ENCODE peak calls at places on chromosome 7, in seven cellular contexts. H is body of pancreas, W is A549, G is GM23338, Z is AG09309, L is fibroblast of the aortic adventitia, K is left lung. P is an unnamed sample.

GRCh38 chr7:155298288-155298833 is 683 bp downstream of the INSIG1 start:
- DNase-seq in H (no peak), W (no peak), G (peak), Z (no peak), L (no peak), K (peak), P (no peak)

GRCh38 chr7:47866120-47866519 is 82.1 kb downstream of the PKD1L1 start:
- DNase-seq in H (no peak), W (no peak), G (no peak), Z (no peak), L (no peak), K (no peak), P (no peak)

GRCh38 chr7:144255471-144255897 is 9.1 kb downstream of the OR2A7 start:
- DNase-seq in H (no peak), W (no peak), G (peak), Z (no peak), L (no peak), K (no peak), P (no peak)

GRCh38 chr7:44145419-44145968 is 4.4 kb upstream of the MYL7 start:
- DNase-seq in H (no peak), W (no peak), G (peak), Z (no peak), L (no peak), K (no peak), P (no peak)

GRCh38 chr7:102286237-102287081 is at the start of gene SH2B2:
- DNase-seq in H (peak), W (peak), G (peak), Z (no peak), L (peak), K (peak), P (peak)

GRCh38 chr7:75971309-75971960 is 23.0 kb downstream of the TMEM120A start:
- DNase-seq in H (no peak), W (no peak), G (no peak), Z (no peak), L (no peak), K (no peak), P (no peak)

GRCh38 chr7:94050046-94050445 is 45.9 kb upstream of the BET1 start:
- DNase-seq in H (peak), W (no peak), G (no peak), Z (no peak), L (no peak), K (no peak), P (no peak)

GRCh38 chr7:95045236-95045923 is 138.0 kb downstream of the PPP1R9A start:
- DNase-seq in H (peak), W (peak), G (peak), Z (no peak), L (peak), K (no peak), P (peak)

DNA sequence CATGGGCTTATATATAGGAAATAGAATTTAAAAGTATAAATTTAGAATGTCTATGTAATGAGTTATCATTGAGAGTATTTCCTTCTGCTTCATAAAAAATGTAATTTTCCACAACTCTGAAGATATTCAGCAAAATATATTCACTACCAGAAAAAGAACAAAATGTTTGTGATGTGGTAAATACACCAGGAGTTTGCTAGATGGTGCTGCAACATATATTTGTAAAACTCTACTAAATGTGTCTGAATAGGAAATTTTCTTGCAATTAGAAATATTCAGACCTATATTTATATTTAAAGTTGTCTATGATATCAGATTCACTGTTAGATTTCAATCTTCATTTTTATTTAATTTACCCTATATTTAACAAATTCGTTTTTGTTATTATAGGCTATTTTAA is 201.1 kb downstream of the PPP1R3A start:
- DNase-seq in H (no peak), W (no peak), G (no peak), Z (no peak), L (no peak), K (no peak), P (no peak)
- TF ChIP-seq CTCF in H (no peak), W (no peak), G (no peak), Z (no peak), L (no peak), K (no peak), P (no peak)

DNA sequence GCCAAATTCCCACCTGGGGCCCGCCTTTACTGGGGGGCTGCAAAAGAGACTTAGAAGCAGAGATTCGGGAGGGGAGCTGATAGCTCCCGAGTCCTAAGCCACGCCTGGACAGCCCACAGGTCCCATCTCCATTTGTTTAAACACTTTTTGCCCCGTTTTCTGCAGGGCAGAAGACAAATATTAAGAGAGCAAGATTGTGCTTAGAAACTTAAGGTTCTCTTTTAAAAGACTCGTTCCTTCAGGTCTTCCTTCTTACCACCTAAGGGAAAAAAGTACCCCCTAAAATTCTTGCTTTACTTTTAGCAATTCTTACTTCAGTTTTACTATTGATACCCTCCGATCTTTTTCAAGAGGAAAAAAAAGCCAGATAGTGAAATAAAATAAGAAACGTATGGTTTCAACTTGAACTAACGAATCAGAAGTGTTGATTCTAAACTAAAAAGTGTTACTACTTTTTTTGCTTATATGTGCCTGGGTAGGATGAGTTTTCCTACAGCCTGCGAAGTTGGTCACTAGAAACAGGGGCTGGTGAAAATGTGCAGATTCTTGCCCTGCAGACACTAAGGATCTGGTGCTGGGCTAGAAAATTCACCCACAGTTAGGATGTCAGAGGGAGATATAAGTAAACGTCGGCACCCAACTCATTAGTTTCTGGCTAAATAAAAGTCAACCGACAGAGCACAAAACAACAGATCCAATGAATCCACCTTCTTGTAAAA is 298.8 kb upstream of the NFE2L3 start:
- DNase-seq in H (no peak), W (no peak), G (no peak), Z (no peak), L (no peak), K (no peak), P (no peak)
- H3K4me3 ChIP-seq in H (no peak), W (no peak), G (peak), Z (no peak), L (no peak), K (no peak), P (no peak)

DNA sequence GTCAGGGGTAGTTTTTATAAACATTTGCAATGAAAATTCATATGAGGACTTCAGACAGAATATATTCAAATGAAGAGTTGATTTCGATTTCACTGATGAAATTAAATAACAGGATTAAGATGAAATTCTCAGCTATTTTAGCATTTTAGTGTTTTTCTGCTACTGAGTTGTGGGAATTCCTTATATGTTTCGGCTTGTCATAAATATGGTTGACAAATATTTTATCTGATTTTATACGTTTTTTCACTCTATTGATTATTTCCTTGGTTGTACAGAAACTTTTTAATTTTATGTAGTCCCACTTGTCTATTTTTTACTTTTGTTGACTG is 14.6 kb upstream of the NME8 start:
- DNase-seq in H (no peak), W (no peak), G (no peak), Z (no peak), L (no peak), K (no peak), P (no peak)
- TF ChIP-seq CTCF in H (no peak), W (no peak), G (no peak), Z (no peak), L (no peak), K (no peak), P (no peak)

GRCh38 chr7:21430575-21430954 is 2.7 kb downstream of the SP4 start:
- DNase-seq in H (peak), W (no peak), G (no peak), Z (no peak), L (no peak), K (no peak), P (no peak)

GRCh38 chr7:21427861-21428641 is at the start of gene SP4:
- DNase-seq in H (peak), W (peak), G (peak), Z (peak), L (peak), K (peak), P (peak)

GRCh38 chr7:21429786-21430574 is 2.1 kb downstream of the SP4 start:
- DNase-seq in H (peak), W (no peak), G (peak), Z (no peak), L (no peak), K (no peak), P (no peak)

GRCh38 chr7:21428642-21428941 is 709 bp downstream of the SP4 start:
- DNase-seq in H (no peak), W (no peak), G (no peak), Z (no peak), L (no peak), K (no peak), P (no peak)

DNA sequence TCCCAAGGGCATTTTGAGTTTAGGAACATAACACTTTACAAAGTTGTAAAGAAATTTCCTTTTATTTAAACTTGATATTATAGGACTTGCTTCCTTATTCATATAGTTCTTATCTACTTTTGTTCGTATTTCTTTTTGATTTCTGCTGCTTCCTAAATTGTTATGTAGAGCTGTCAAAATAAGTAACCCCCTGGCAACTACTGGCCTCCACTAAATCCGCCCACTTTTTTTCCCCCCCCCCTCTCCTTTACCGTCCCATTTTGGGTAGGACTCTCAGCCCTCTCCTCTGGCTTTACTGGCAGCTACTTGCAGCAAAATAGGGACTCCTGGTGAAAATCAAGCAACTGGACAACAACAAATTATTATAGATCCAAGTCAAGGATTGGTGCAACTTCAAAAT is 1.1 kb downstream of the SP4 start:
- DNase-seq in H (no peak), W (no peak), G (no peak), Z (no peak), L (peak), K (no peak), P (no peak)
- H3K4me3 ChIP-seq in H (no peak), W (peak), G (peak), Z (no peak), L (peak), K (no peak), P (no peak)

GRCh38 chr7:114309729-114310128 is 104.9 kb upstream of the FOXP2 start:
- DNase-seq in H (no peak), W (no peak), G (no peak), Z (no peak), L (no peak), K (no peak), P (no peak)

GRCh38 chr7:114312649-114313048 is 102.0 kb upstream of the FOXP2 start:
- DNase-seq in H (peak), W (no peak), G (no peak), Z (no peak), L (no peak), K (no peak), P (no peak)

DNA sequence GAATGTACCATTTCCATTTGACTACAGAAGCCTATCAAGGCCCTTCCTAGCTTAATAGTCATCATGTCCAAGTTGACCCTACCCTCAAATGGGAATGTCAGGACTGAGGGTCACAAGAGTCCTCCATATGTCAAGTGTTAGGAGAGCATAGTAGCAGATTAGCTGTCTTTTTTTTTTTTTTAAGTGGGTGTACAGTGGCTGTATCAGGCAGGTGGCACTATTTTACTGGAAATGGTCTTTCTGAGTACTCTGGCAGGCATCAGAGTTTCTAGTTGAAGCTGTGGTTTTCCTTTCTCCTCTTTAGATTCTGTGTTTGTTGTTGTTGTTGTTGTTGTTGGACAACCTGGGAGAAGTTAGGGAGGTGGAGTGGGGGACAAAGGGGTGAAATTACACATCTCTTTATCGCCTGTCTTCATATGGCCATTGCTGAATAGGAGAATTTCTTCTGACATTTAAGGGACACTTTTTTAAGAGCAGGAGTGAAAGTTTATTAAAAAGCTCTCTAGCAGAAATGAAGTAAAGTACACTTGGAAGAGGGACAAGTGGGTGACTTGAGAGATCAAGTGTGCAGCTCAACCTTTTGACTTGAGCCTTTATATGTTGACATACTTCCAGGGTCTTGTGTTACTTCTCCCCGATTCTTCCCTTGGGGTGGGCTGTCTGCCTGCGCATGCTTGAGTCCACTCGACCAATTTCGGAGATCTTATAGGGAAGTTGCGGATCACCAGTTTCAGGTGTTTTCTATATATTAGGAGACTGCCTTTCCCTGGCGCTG is 104.1 kb upstream of the FOXP2 start:
- DNase-seq in H (no peak), W (no peak), G (no peak), Z (no peak), L (peak), K (no peak), P (no peak)
- TF ChIP-seq CTCF in H (peak), W (peak), G (no peak), Z (peak), L (no peak), K (no peak), P (no peak)

GRCh38 chr7:134554417-134554966 is 5.6 kb downstream of the AKR1B15 start:
- DNase-seq in H (no peak), W (no peak), G (no peak), Z (no peak), L (no peak), K (no peak), P (no peak)
- H3K4me3 ChIP-seq in H (no peak), W (no peak), G (no peak), Z (no peak), L (no peak), K (no peak), P (no peak)

GRCh38 chr7:51426163-51426562 is 109.6 kb upstream of the COBL start:
- DNase-seq in H (no peak), W (no peak), G (peak), Z (no peak), L (no peak), K (no peak), P (no peak)

GRCh38 chr7:51430480-51431086 is 114.0 kb upstream of the COBL start:
- DNase-seq in H (peak), W (peak), G (peak), Z (peak), L (peak), K (no peak), P (peak)

GRCh38 chr7:51428226-51428887 is 111.7 kb upstream of the COBL start:
- DNase-seq in H (no peak), W (peak), G (peak), Z (no peak), L (no peak), K (no peak), P (peak)
- TF ChIP-seq CTCF in H (no peak), W (peak), G (peak), Z (peak), L (no peak), K (no peak), P (no peak)